ENCODE peak calls at places on chromosome 18, in ten cellular contexts. One of them, this sample, is unnamed. For H3K4me1, the result is how much of the 10 kb centered on the place peaks cover.

GRCh38 chr18:40897884-40898283 is 1057.2 kb upstream of the PIK3C3 start:
- DNase-seq in SJSA1: no peak
- DNase-seq in stomach: no peak
- DNase-seq in H1: no peak
- DNase-seq in colonic mucosa: no peak
- DNase-seq in PC-9: no peak
- DNase-seq in body of pancreas: no peak
- DNase-seq in transverse colon: no peak
- DNase-seq in pancreas: no peak
- DNase-seq in BE2C: no peak
- DNase-seq in this sample: no peak

GRCh38 chr18:25896178-25896780 is 194.1 kb downstream of the SS18 start:
- DNase-seq in PC-9: no peak
- DNase-seq in body of pancreas: no peak
- DNase-seq in SJSA1: no peak
- DNase-seq in stomach: no peak
- DNase-seq in colonic mucosa: peak
- DNase-seq in BE2C: peak
- DNase-seq in transverse colon: peak
- DNase-seq in pancreas: no peak
- DNase-seq in H1: no peak
- DNase-seq in this sample: peak

GRCh38 chr18:60739212-60739611 is 366.6 kb upstream of the MC4R start:
- DNase-seq in colonic mucosa: no peak
- DNase-seq in BE2C: no peak
- DNase-seq in body of pancreas: no peak
- DNase-seq in transverse colon: no peak
- DNase-seq in PC-9: no peak
- DNase-seq in H1: no peak
- DNase-seq in pancreas: no peak
- DNase-seq in SJSA1: no peak
- DNase-seq in stomach: no peak
- DNase-seq in this sample: no peak

GRCh38 chr18:56836173-56836572 is 185.0 kb downstream of the WDR7 start:
- DNase-seq in body of pancreas: no peak
- DNase-seq in transverse colon: no peak
- DNase-seq in colonic mucosa: no peak
- DNase-seq in SJSA1: no peak
- DNase-seq in stomach: no peak
- DNase-seq in pancreas: no peak
- DNase-seq in H1: no peak
- DNase-seq in PC-9: no peak
- DNase-seq in BE2C: no peak
- DNase-seq in this sample: no peak

GRCh38 chr18:48928787-48929186 is 22.0 kb downstream of the SMAD7 start:
- DNase-seq in PC-9: no peak
- DNase-seq in BE2C: peak
- DNase-seq in body of pancreas: peak
- DNase-seq in stomach: peak
- DNase-seq in pancreas: no peak
- DNase-seq in transverse colon: peak
- DNase-seq in SJSA1: peak
- DNase-seq in colonic mucosa: peak
- DNase-seq in H1: no peak
- DNase-seq in this sample: no peak

GRCh38 chr18:26086959-26087358 is 3.5 kb downstream of the SS18 start:
- DNase-seq in PC-9: no peak
- DNase-seq in colonic mucosa: no peak
- DNase-seq in stomach: no peak
- DNase-seq in SJSA1: no peak
- DNase-seq in transverse colon: no peak
- DNase-seq in pancreas: no peak
- DNase-seq in H1: no peak
- DNase-seq in body of pancreas: no peak
- DNase-seq in BE2C: no peak
- DNase-seq in this sample: no peak

GRCh38 chr18:61196745-61197144 is 136.5 kb upstream of the CDH20 start:
- DNase-seq in H1: no peak
- DNase-seq in transverse colon: no peak
- DNase-seq in BE2C: no peak
- DNase-seq in stomach: no peak
- DNase-seq in PC-9: no peak
- DNase-seq in colonic mucosa: no peak
- DNase-seq in body of pancreas: no peak
- DNase-seq in pancreas: no peak
- DNase-seq in SJSA1: no peak
- DNase-seq in this sample: no peak

GRCh38 chr18:22983175-22983574 is 50.0 kb downstream of the RBBP8 start:
- DNase-seq in transverse colon: no peak
- DNase-seq in BE2C: no peak
- DNase-seq in body of pancreas: no peak
- DNase-seq in pancreas: no peak
- DNase-seq in SJSA1: no peak
- DNase-seq in PC-9: no peak
- DNase-seq in H1: no peak
- DNase-seq in colonic mucosa: no peak
- DNase-seq in stomach: no peak
- DNase-seq in this sample: peak

GRCh38 chr18:23626451-23627279 is 36.0 kb downstream of the ANKRD29 start:
- DNase-seq in PC-9: peak
- DNase-seq in BE2C: no peak
- DNase-seq in SJSA1: no peak
- DNase-seq in colonic mucosa: no peak
- DNase-seq in transverse colon: no peak
- DNase-seq in H1: no peak
- DNase-seq in body of pancreas: no peak
- DNase-seq in pancreas: no peak
- DNase-seq in stomach: no peak
- DNase-seq in this sample: no peak

GRCh38 chr18:44356566-44357157 is 324.0 kb upstream of the SETBP1 start:
- DNase-seq in transverse colon: no peak
- DNase-seq in H1: no peak
- DNase-seq in SJSA1: no peak
- DNase-seq in stomach: no peak
- DNase-seq in body of pancreas: no peak
- DNase-seq in colonic mucosa: no peak
- DNase-seq in BE2C: no peak
- DNase-seq in PC-9: no peak
- DNase-seq in pancreas: no peak
- DNase-seq in this sample: no peak

GRCh38 chr18:23658296-23658695 is 4.4 kb downstream of the ANKRD29 start:
- DNase-seq in BE2C: no peak
- DNase-seq in H1: no peak
- DNase-seq in PC-9: no peak
- DNase-seq in body of pancreas: no peak
- DNase-seq in SJSA1: no peak
- DNase-seq in colonic mucosa: no peak
- DNase-seq in pancreas: no peak
- DNase-seq in transverse colon: no peak
- DNase-seq in stomach: no peak
- DNase-seq in this sample: peak

GRCh38 chr18:23114171-23114881 is 21.0 kb upstream of the CABLES1 start:
- DNase-seq in transverse colon: no peak
- DNase-seq in H1: no peak
- DNase-seq in colonic mucosa: no peak
- DNase-seq in PC-9: no peak
- DNase-seq in stomach: no peak
- DNase-seq in BE2C: no peak
- DNase-seq in SJSA1: no peak
- DNase-seq in body of pancreas: no peak
- DNase-seq in pancreas: peak
- DNase-seq in this sample: no peak

GRCh38 chr18:69215151-69215550 is 185.5 kb upstream of the DOK6 start:
- DNase-seq in BE2C: no peak
- DNase-seq in colonic mucosa: no peak
- DNase-seq in stomach: no peak
- DNase-seq in pancreas: no peak
- DNase-seq in SJSA1: no peak
- DNase-seq in transverse colon: no peak
- DNase-seq in H1: no peak
- DNase-seq in body of pancreas: no peak
- DNase-seq in PC-9: no peak
- DNase-seq in this sample: no peak

GRCh38 chr18:58529714-58530354 is 99.1 kb downstream of the ALPK2 start:
- DNase-seq in SJSA1: peak
- DNase-seq in H1: peak
- DNase-seq in transverse colon: peak
- DNase-seq in PC-9: no peak
- DNase-seq in BE2C: peak
- DNase-seq in colonic mucosa: peak
- DNase-seq in body of pancreas: peak
- DNase-seq in stomach: peak
- DNase-seq in pancreas: peak
- DNase-seq in this sample: peak

GRCh38 chr18:77314952-77315351 is 65.3 kb downstream of the GALR1 start:
- DNase-seq in BE2C: no peak
- DNase-seq in body of pancreas: no peak
- DNase-seq in stomach: no peak
- DNase-seq in colonic mucosa: no peak
- DNase-seq in PC-9: no peak
- DNase-seq in H1: no peak
- DNase-seq in SJSA1: no peak
- DNase-seq in pancreas: no peak
- DNase-seq in transverse colon: no peak
- DNase-seq in this sample: no peak

GRCh38 chr18:72107647-72108046 is 436.5 kb downstream of the CBLN2 start:
- DNase-seq in H1: peak
- DNase-seq in SJSA1: no peak
- DNase-seq in BE2C: no peak
- DNase-seq in transverse colon: no peak
- DNase-seq in colonic mucosa: no peak
- DNase-seq in body of pancreas: no peak
- DNase-seq in stomach: no peak
- DNase-seq in PC-9: no peak
- DNase-seq in pancreas: no peak
- DNase-seq in this sample: no peak
- H3K4me1 ChIP-seq in H1: under half
- H3K4me1 ChIP-seq in SJSA1: under half
- H3K4me1 ChIP-seq in BE2C: under half
- H3K4me1 ChIP-seq in transverse colon: under half
- H3K4me1 ChIP-seq in colonic mucosa: under half
- H3K4me1 ChIP-seq in body of pancreas: under half
- H3K4me1 ChIP-seq in stomach: under half
- H3K4me1 ChIP-seq in PC-9: under half
- H3K4me1 ChIP-seq in pancreas: under half
- H3K4me1 ChIP-seq in this sample: under half

GRCh38 chr18:8629602-8630001 is 20.4 kb downstream of the RAB12 start:
- DNase-seq in stomach: no peak
- DNase-seq in PC-9: no peak
- DNase-seq in pancreas: no peak
- DNase-seq in BE2C: no peak
- DNase-seq in body of pancreas: no peak
- DNase-seq in SJSA1: no peak
- DNase-seq in colonic mucosa: no peak
- DNase-seq in transverse colon: no peak
- DNase-seq in H1: no peak
- DNase-seq in this sample: no peak
- H3K4me1 ChIP-seq in stomach: under half
- H3K4me1 ChIP-seq in PC-9: under half
- H3K4me1 ChIP-seq in pancreas: under half
- H3K4me1 ChIP-seq in BE2C: under half
- H3K4me1 ChIP-seq in body of pancreas: under half
- H3K4me1 ChIP-seq in SJSA1: under half
- H3K4me1 ChIP-seq in colonic mucosa: under half
- H3K4me1 ChIP-seq in transverse colon: under half
- H3K4me1 ChIP-seq in H1: under half
- H3K4me1 ChIP-seq in this sample: under half

GRCh38 chr18:3455938-3456685 is 6.1 kb downstream of the TGIF1 start:
- DNase-seq in pancreas: peak
- DNase-seq in PC-9: peak
- DNase-seq in BE2C: no peak
- DNase-seq in body of pancreas: no peak
- DNase-seq in SJSA1: no peak
- DNase-seq in stomach: no peak
- DNase-seq in transverse colon: peak
- DNase-seq in H1: no peak
- DNase-seq in colonic mucosa: peak
- DNase-seq in this sample: peak
- H3K4me1 ChIP-seq in pancreas: under half
- H3K4me1 ChIP-seq in PC-9: under half
- H3K4me1 ChIP-seq in BE2C: under half
- H3K4me1 ChIP-seq in body of pancreas: half or more
- H3K4me1 ChIP-seq in SJSA1: half or more
- H3K4me1 ChIP-seq in stomach: under half
- H3K4me1 ChIP-seq in transverse colon: under half
- H3K4me1 ChIP-seq in H1: under half
- H3K4me1 ChIP-seq in colonic mucosa: under half
- H3K4me1 ChIP-seq in this sample: under half

GRCh38 chr18:7688580-7688979 is 121.5 kb downstream of the PTPRM start:
- DNase-seq in PC-9: no peak
- DNase-seq in stomach: no peak
- DNase-seq in H1: no peak
- DNase-seq in pancreas: no peak
- DNase-seq in body of pancreas: no peak
- DNase-seq in transverse colon: no peak
- DNase-seq in SJSA1: no peak
- DNase-seq in colonic mucosa: no peak
- DNase-seq in BE2C: no peak
- DNase-seq in this sample: no peak

GRCh38 chr18:7682334-7682733 is 115.2 kb downstream of the PTPRM start:
- DNase-seq in pancreas: no peak
- DNase-seq in colonic mucosa: no peak
- DNase-seq in transverse colon: no peak
- DNase-seq in BE2C: no peak
- DNase-seq in stomach: no peak
- DNase-seq in H1: no peak
- DNase-seq in PC-9: no peak
- DNase-seq in SJSA1: no peak
- DNase-seq in body of pancreas: no peak
- DNase-seq in this sample: no peak

GRCh38 chr18:7684357-7684756 is 117.2 kb downstream of the PTPRM start:
- DNase-seq in colonic mucosa: no peak
- DNase-seq in transverse colon: no peak
- DNase-seq in PC-9: no peak
- DNase-seq in body of pancreas: no peak
- DNase-seq in H1: no peak
- DNase-seq in pancreas: no peak
- DNase-seq in stomach: no peak
- DNase-seq in SJSA1: no peak
- DNase-seq in BE2C: no peak
- DNase-seq in this sample: no peak

GRCh38 chr18:7683753-7684152 is 116.6 kb downstream of the PTPRM start:
- DNase-seq in transverse colon: no peak
- DNase-seq in colonic mucosa: no peak
- DNase-seq in SJSA1: no peak
- DNase-seq in PC-9: no peak
- DNase-seq in pancreas: no peak
- DNase-seq in H1: peak
- DNase-seq in BE2C: no peak
- DNase-seq in body of pancreas: no peak
- DNase-seq in stomach: no peak
- DNase-seq in this sample: peak

DNA sequence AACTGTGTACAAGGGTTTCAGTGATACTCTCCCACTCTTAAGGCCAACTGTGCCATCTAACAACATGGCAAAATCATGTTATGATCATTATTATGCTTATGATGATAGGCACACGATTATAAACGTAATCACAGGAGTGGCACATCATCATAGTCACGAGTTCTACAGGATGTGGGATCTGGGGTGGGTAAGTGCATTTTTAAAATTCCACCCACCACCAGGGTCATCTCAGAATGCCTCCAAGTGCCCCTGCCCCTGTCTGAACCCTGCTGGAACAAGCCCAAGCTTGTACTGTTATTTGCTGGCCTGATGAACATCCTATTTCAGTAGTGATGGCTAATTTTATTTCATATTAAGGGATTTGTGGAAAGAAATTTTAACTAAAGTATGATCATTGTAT is 117.8 kb downstream of the PTPRM start:
- DNase-seq in H1: no peak
- DNase-seq in colonic mucosa: no peak
- DNase-seq in SJSA1: no peak
- DNase-seq in body of pancreas: no peak
- DNase-seq in stomach: no peak
- DNase-seq in PC-9: no peak
- DNase-seq in BE2C: no peak
- DNase-seq in pancreas: no peak
- DNase-seq in transverse colon: no peak
- DNase-seq in this sample: no peak
- H3K4me1 ChIP-seq in H1: under half
- H3K4me1 ChIP-seq in colonic mucosa: under half
- H3K4me1 ChIP-seq in SJSA1: under half
- H3K4me1 ChIP-seq in body of pancreas: under half
- H3K4me1 ChIP-seq in stomach: under half
- H3K4me1 ChIP-seq in PC-9: under half
- H3K4me1 ChIP-seq in BE2C: under half
- H3K4me1 ChIP-seq in pancreas: under half
- H3K4me1 ChIP-seq in transverse colon: under half
- H3K4me1 ChIP-seq in this sample: under half